ENCODE peak calls at places on chromosomes 1 and 21, in seven cellular contexts. R is amniotic stem cell, E is NCI-H2107, O is kidney tubule cell, N is GM18507, F is left lung, S is ovary. L is an unnamed sample.
A peak's percentile ranks its signal among the peaks of the same experiment; 100 is the strongest.

GRCh38 chr21:14742119-14742518 is 196.0 kb upstream of the SAMSN1 start:
- DNase-seq in E (no peak), O (peak; percentile 23), R (no peak), S (no peak), N (no peak), F (no peak), L (no peak)

GRCh38 chr1:24928631-24929090 is 1.4 kb downstream of the RUNX3 start:
- DNase-seq in O (no peak), N (no peak), R (no peak), E (no peak), S (no peak), F (no peak), L (peak; percentile 29)

GRCh38 chr1:206037521-206037920 is 13.8 kb upstream of the CTSE start:
- DNase-seq in S (no peak), O (no peak), E (no peak), F (no peak), R (no peak), N (no peak), L (no peak)

GRCh38 chr1:28812669-28813468 is 899 bp downstream of the OPRD1 start:
- DNase-seq in F (no peak), O (no peak), E (no peak), S (no peak), N (no peak), R (no peak), L (no peak)

GRCh38 chr1:221039616-221040015 is 160.4 kb downstream of the HLX start:
- DNase-seq in O (peak; percentile 59), N (no peak), R (no peak), E (no peak), F (no peak), S (no peak), L (peak; percentile 76)

GRCh38 chr1:146001734-146002133 is 5.4 kb upstream of the TXNIP start:
- DNase-seq in E (no peak), R (no peak), N (no peak), F (no peak), S (no peak), O (no peak), L (no peak)

GRCh38 chr1:109248797-109249629 is at the start of gene CELSR2:
- DNase-seq in O (peak; percentile 79), E (peak; percentile 65), R (no peak), N (peak; percentile 82), F (peak; percentile 61), S (peak; percentile 31), L (peak; percentile 71)

GRCh38 chr1:12616709-12617373 is 1.2 kb downstream of the DHRS3 start:
- DNase-seq in R (no peak), F (peak; percentile 49), E (no peak), S (peak; percentile 52), O (no peak), N (no peak), L (peak; percentile 44)

GRCh38 chr1:241590734-241591133 is 49.4 kb downstream of the CHML start:
- DNase-seq in E (no peak), N (no peak), S (no peak), O (no peak), R (no peak), F (no peak), L (no peak)

GRCh38 chr1:16386454-16387113 is 19.5 kb downstream of the SZRD1 start:
- DNase-seq in S (no peak), E (no peak), R (peak; percentile 88), O (peak; percentile 86), F (no peak), N (no peak), L (peak; percentile 65)

GRCh38 chr1:221865808-221866207 is 123.9 kb upstream of the DUSP10 start:
- DNase-seq in O (peak; percentile 60), F (no peak), S (no peak), E (no peak), N (no peak), R (no peak), L (peak; percentile 59)

GRCh38 chr1:115575661-115576060 is 66.1 kb upstream of the VANGL1 start:
- DNase-seq in R (no peak), O (no peak), E (no peak), F (no peak), S (no peak), N (no peak), L (no peak)

GRCh38 chr1:12506581-12507280 is 111.3 kb downstream of the DHRS3 start:
- DNase-seq in R (no peak), N (no peak), O (no peak), F (no peak), E (no peak), S (no peak), L (no peak)

GRCh38 chr21:37339527-37339889 is 27.1 kb upstream of the DYRK1A start:
- DNase-seq in S (no peak), E (no peak), R (no peak), F (no peak), N (no peak), O (no peak), L (no peak)

GRCh38 chr1:211259596-211260126 is 495 bp downstream of the RCOR3 start:
- DNase-seq in O (no peak), E (peak; percentile 39), F (peak; percentile 77), S (peak; percentile 66), N (peak; percentile 22), R (peak; percentile 15), L (peak; percentile 70)

GRCh38 chr1:180551997-180552396 is 6.8 kb upstream of the OVAAL start:
- DNase-seq in O (no peak), F (no peak), R (no peak), N (no peak), S (no peak), E (no peak), L (no peak)

GRCh38 chr21:15868940-15869339 is 139.2 kb downstream of the USP25 start:
- DNase-seq in E (no peak), R (no peak), N (no peak), O (no peak), F (no peak), S (no peak), L (no peak)

GRCh38 chr1:56654126-56654923 is 9.2 kb downstream of the PRKAA2 start:
- DNase-seq in O (no peak), R (no peak), F (no peak), N (no peak), S (no peak), E (no peak), L (no peak)